ENCODE peak calls at places on chromosomes 16 and 17, in seven cellular contexts. I is psoas muscle, M is fibroblast of the aortic adventitia, B is HFFc6, J is foreskin keratinocyte, F is stomach, X is bronchial epithelial cell. O is an unnamed sample.

GRCh38 chr16:16042076-16042475 is 92.7 kb downstream of the ABCC1 start:
- DNase-seq in J (no peak), F (peak), X (no peak), M (peak), B (peak), I (no peak), O (peak)

GRCh38 chr17:68353121-68353521 is 61.8 kb downstream of the ARSG start:
- DNase-seq in I (no peak), F (no peak), M (no peak), J (no peak), B (no peak), X (no peak), O (peak)

GRCh38 chr16:3074860-3075545 is 9.6 kb downstream of the IL32 start:
- DNase-seq in I (no peak), J (no peak), F (peak), M (no peak), B (no peak), X (no peak), O (no peak)

GRCh38 chr17:41519501-41520224 is 973 bp upstream of the KRT15 start:
- DNase-seq in X (peak), M (no peak), I (no peak), J (peak), B (no peak), F (no peak), O (no peak)

GRCh38 chr16:86554599-86554916 is 477 bp downstream of the MTHFSD start:
- DNase-seq in F (no peak), B (no peak), M (no peak), X (no peak), I (no peak), J (no peak), O (no peak)

GRCh38 chr16:83911290-83911689 is 12.4 kb downstream of the MLYCD start:
- DNase-seq in F (no peak), I (no peak), M (no peak), J (no peak), X (no peak), B (no peak), O (no peak)

GRCh38 chr17:43857141-43857540 is 10.2 kb downstream of the CD300LG start:
- DNase-seq in M (no peak), F (no peak), J (no peak), B (no peak), X (no peak), I (no peak), O (no peak)

GRCh38 chr16:29315916-29316517 is 90.5 kb downstream of the NPIPB11 start:
- DNase-seq in I (no peak), J (no peak), F (no peak), X (no peak), B (no peak), M (no peak), O (no peak)

GRCh38 chr16:89579351-89579750 is 3.8 kb downstream of the CPNE7 start:
- DNase-seq in J (no peak), M (no peak), B (no peak), F (no peak), X (no peak), I (no peak), O (no peak)

GRCh38 chr16:12098429-12099310 is 122.1 kb downstream of the SNX29 start:
- DNase-seq in M (no peak), I (no peak), B (no peak), F (no peak), X (no peak), J (no peak), O (no peak)

GRCh38 chr16:62289230-62289629 is 253.0 kb upstream of the CDH8 start:
- DNase-seq in I (no peak), M (no peak), B (no peak), X (no peak), J (no peak), F (no peak), O (no peak)

GRCh38 chr17:33657181-33657580 is 364.1 kb upstream of the ASIC2 start:
- DNase-seq in X (no peak), I (no peak), M (no peak), F (no peak), J (no peak), B (no peak), O (no peak)

GRCh38 chr16:410516-411178 is 9.0 kb downstream of the DECR2 start:
- DNase-seq in X (no peak), M (no peak), I (no peak), B (no peak), J (no peak), F (no peak), O (no peak)

DNA sequence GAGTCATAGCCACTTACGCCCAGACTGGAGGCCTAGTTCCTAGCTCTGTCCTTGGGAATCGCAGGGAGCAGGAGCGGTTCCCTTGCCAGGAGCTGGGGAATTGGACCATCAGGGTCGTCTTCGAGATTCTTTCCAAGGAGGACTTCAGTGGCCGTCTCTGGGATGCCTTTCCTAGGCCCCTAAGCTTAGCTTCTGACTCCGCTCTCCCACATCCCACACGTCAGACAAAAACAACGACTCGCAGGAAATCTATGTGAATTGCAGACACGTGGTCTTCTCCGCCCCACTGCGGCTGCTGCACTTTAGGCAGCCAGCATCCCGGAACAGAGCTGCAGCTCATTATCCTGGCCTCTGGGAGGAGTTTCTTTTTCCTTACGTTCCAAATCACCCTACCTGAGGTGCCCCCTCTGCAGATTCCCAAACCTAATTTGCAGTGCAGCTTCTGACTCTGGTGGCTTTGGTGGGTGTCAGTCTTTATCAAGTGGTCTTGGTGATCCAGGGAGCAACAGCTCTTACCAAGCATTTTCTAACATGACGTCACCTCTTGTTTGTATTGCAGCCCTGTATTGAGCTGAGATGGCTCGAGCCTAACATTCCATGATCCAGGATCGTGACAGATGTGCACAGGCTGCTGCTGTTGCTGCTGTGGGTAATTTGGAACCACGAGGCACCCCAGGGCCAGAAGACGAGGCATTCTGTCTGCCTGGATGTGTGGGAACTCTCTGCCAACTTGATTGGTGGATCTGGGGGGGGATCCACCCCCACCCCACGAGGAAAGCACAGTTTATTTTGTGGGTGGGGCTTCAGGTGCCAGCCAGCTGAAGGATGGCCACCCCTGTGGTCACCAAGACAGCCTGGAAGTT is 1.1 kb downstream of the KATNB1 start:
- DNase-seq in X (peak), J (peak), B (peak), M (peak), F (peak), I (no peak), O (peak)
- TF ChIP-seq CTCF in X (peak), J (peak), B (peak), M (peak), F (no peak), I (no peak), O (peak)

GRCh38 chr16:13672196-13672595 is 247.8 kb upstream of the ERCC4 start:
- DNase-seq in I (no peak), F (no peak), B (no peak), X (no peak), M (no peak), J (no peak), O (no peak)
- TF ChIP-seq CTCF in I (no peak), F (no peak), B (no peak), X (no peak), M (no peak), J (no peak), O (no peak)

DNA sequence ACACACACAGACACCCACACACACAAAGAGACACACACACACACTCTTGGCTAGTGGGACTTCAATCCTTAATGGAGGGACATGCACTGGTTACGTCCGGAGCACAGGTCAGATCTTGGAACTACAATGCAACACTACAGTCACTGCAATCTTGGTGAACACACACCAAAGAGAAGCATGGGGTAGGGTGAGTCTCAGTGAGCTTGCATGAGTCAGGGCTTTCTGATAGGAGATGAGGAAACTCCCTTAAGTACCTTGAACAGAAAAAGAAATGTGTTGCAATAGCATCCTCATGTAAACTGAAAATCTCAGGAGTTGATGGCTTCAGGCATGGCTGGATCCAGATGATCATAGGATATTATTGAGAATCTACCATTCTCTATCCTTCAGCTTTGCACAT is 54.2 kb downstream of the CES1 start:
- DNase-seq in J (no peak), M (no peak), F (no peak), B (no peak), I (no peak), X (peak), O (peak)
- TF ChIP-seq CTCF in J (no peak), M (no peak), F (no peak), B (no peak), I (no peak), X (no peak), O (no peak)

DNA sequence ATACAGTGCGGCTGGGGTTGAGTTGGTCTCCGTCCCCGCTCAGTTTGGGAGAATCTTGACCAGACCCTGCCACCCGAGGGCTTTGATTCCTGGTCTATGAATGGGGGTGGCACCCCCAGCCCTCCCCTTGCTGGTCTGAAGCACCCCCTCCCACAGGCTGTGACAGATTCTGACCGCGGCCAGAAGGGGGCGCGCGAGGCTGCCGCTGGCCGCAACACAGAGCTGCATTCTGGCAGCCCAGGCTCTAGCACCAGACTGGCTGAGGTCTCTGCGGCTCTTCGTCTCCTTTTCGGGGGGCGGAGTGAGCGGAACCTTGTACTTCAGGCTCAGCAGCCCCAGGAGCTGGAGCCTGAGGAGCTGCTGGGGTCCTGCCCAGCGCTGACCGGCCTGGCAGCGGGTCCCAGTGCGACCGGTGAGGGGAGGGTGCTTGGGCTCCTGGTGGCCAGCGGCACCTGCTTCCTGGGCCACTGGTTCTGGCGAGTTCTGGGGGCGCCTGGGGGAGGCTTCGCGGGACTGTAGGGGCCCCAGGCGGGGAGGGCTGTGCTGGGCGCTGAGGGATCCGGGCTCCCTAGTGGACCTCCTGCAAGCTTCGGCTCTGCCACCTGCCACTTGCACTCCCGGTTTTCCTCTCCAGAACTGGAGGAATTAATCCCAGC is 1011.6 kb downstream of the KCNJ18 start:
- DNase-seq in M (no peak), J (no peak), I (no peak), F (no peak), B (no peak), X (no peak), O (no peak)
- TF ChIP-seq CTCF in M (no peak), J (no peak), I (no peak), F (no peak), B (peak), X (no peak), O (no peak)

GRCh38 chr16:13915033-13915635 is 4.8 kb upstream of the ERCC4 start:
- DNase-seq in I (no peak), F (no peak), X (no peak), J (no peak), B (no peak), M (no peak), O (no peak)

GRCh38 chr16:13921328-13921727 is 1.4 kb downstream of the ERCC4 start:
- DNase-seq in B (no peak), I (no peak), M (no peak), J (no peak), X (no peak), F (no peak), O (no peak)

GRCh38 chr16:13920510-13920818 is 510 bp downstream of the ERCC4 start:
- DNase-seq in F (no peak), M (no peak), B (no peak), X (no peak), I (no peak), J (no peak), O (no peak)

GRCh38 chr16:13919683-13920509 is at the start of gene ERCC4:
- DNase-seq in I (peak), M (peak), J (peak), F (peak), B (peak), X (peak), O (peak)

DNA sequence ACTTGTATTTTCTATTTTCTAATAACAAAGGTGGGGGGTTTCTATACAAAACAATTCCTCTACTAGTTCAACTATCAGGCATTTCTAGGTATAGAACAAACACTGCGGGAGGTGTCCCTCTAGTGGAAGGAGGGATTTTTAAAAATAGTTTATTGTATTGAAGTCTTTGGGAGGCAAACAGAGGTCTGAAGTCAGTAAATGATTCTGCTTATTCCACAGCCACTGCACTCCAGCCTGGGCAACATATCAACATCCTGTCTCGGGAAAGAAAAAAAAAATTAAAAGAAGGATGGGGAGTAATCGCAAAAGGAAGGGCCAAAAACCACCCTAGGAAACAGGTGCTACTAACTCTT is 648 bp upstream of the ERCC4 start:
- DNase-seq in M (peak), J (no peak), I (no peak), F (no peak), B (peak), X (peak), O (peak)
- TF ChIP-seq CTCF in M (peak), J (no peak), I (no peak), F (no peak), B (no peak), X (no peak), O (peak)